ENCODE peak calls at places on chromosome 3, in nine cellular contexts. One of them, this sample, is unnamed. For H3K9me3, the result is how much of the 10 kb centered on the place peaks cover.

GRCh38 chr3:197144188-197144587 is 114.6 kb upstream of the MELTF start:
- DNase-seq in psoas muscle: no peak
- DNase-seq in adrenal gland: no peak
- DNase-seq in SK-N-SH: no peak
- DNase-seq in endodermal cell: no peak
- DNase-seq in H9: no peak
- DNase-seq in heart left ventricle: no peak
- DNase-seq in T-helper 17 cell: no peak
- DNase-seq in HepG2: no peak
- DNase-seq in this sample: no peak

GRCh38 chr3:164730810-164731209 is 347.5 kb downstream of the SI start:
- DNase-seq in heart left ventricle: no peak
- DNase-seq in T-helper 17 cell: no peak
- DNase-seq in HepG2: no peak
- DNase-seq in H9: no peak
- DNase-seq in adrenal gland: no peak
- DNase-seq in endodermal cell: peak
- DNase-seq in SK-N-SH: no peak
- DNase-seq in psoas muscle: no peak
- DNase-seq in this sample: no peak

GRCh38 chr3:114519415-114519814 is 225.6 kb downstream of the TIGIT start:
- DNase-seq in heart left ventricle: no peak
- DNase-seq in adrenal gland: no peak
- DNase-seq in endodermal cell: peak
- DNase-seq in SK-N-SH: peak
- DNase-seq in T-helper 17 cell: no peak
- DNase-seq in HepG2: no peak
- DNase-seq in psoas muscle: peak
- DNase-seq in H9: peak
- DNase-seq in this sample: peak

GRCh38 chr3:130825762-130826297 is 68.1 kb upstream of the ATP2C1 start:
- DNase-seq in SK-N-SH: no peak
- DNase-seq in adrenal gland: no peak
- DNase-seq in T-helper 17 cell: no peak
- DNase-seq in endodermal cell: no peak
- DNase-seq in HepG2: no peak
- DNase-seq in psoas muscle: no peak
- DNase-seq in heart left ventricle: no peak
- DNase-seq in H9: no peak
- DNase-seq in this sample: no peak

GRCh38 chr3:196883361-196883760 is 15.6 kb downstream of the SENP5 start:
- DNase-seq in endodermal cell: no peak
- DNase-seq in heart left ventricle: no peak
- DNase-seq in adrenal gland: no peak
- DNase-seq in psoas muscle: no peak
- DNase-seq in SK-N-SH: no peak
- DNase-seq in H9: no peak
- DNase-seq in T-helper 17 cell: no peak
- DNase-seq in HepG2: no peak
- DNase-seq in this sample: no peak

GRCh38 chr3:126923895-126924294 is 59.0 kb upstream of the PLXNA1 start:
- DNase-seq in HepG2: no peak
- DNase-seq in T-helper 17 cell: no peak
- DNase-seq in H9: no peak
- DNase-seq in psoas muscle: no peak
- DNase-seq in SK-N-SH: no peak
- DNase-seq in endodermal cell: no peak
- DNase-seq in adrenal gland: no peak
- DNase-seq in heart left ventricle: no peak
- DNase-seq in this sample: no peak

GRCh38 chr3:147132168-147132567 is 274.2 kb downstream of the ZIC4 start:
- DNase-seq in H9: no peak
- DNase-seq in psoas muscle: no peak
- DNase-seq in HepG2: no peak
- DNase-seq in T-helper 17 cell: no peak
- DNase-seq in heart left ventricle: no peak
- DNase-seq in adrenal gland: no peak
- DNase-seq in SK-N-SH: no peak
- DNase-seq in endodermal cell: no peak
- DNase-seq in this sample: no peak

GRCh38 chr3:38473229-38473628 is 19.5 kb downstream of the ACVR2B start:
- DNase-seq in H9: no peak
- DNase-seq in heart left ventricle: no peak
- DNase-seq in HepG2: no peak
- DNase-seq in T-helper 17 cell: no peak
- DNase-seq in psoas muscle: no peak
- DNase-seq in SK-N-SH: no peak
- DNase-seq in endodermal cell: no peak
- DNase-seq in adrenal gland: no peak
- DNase-seq in this sample: peak

DNA sequence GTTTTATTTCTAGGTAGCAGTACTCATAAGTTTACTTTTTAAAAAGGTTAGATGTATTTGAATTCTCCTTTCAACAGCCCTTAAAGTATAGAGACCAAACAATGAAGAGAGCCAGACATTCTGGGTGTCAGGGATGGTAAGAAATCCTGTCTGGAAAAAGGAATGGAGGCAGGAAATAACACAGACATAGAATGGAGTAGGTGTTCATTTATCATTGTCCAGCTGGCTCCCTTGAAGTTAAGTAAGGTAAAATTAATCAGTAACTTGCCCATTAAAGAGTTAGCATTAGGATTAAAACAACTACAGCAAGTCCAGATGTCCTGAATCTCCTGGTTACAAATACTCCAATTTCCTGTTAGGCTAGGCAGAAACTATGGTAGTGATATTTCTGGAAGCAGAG is 13.5 kb upstream of the SUCNR1 start:
- DNase-seq in SK-N-SH: no peak
- DNase-seq in psoas muscle: no peak
- DNase-seq in heart left ventricle: no peak
- DNase-seq in T-helper 17 cell: no peak
- DNase-seq in adrenal gland: no peak
- DNase-seq in endodermal cell: no peak
- DNase-seq in HepG2: no peak
- DNase-seq in H9: no peak
- DNase-seq in this sample: no peak
- H3K9me3 ChIP-seq in SK-N-SH: under half
- H3K9me3 ChIP-seq in psoas muscle: under half
- H3K9me3 ChIP-seq in heart left ventricle: under half
- H3K9me3 ChIP-seq in T-helper 17 cell: under half
- H3K9me3 ChIP-seq in adrenal gland: under half
- H3K9me3 ChIP-seq in endodermal cell: under half
- H3K9me3 ChIP-seq in HepG2: under half
- H3K9me3 ChIP-seq in H9: under half
- H3K9me3 ChIP-seq in this sample: under half

GRCh38 chr3:120344349-120344748 is 4.8 kb downstream of the LRRC58 start:
- DNase-seq in adrenal gland: no peak
- DNase-seq in H9: no peak
- DNase-seq in T-helper 17 cell: no peak
- DNase-seq in SK-N-SH: no peak
- DNase-seq in HepG2: peak
- DNase-seq in endodermal cell: no peak
- DNase-seq in heart left ventricle: no peak
- DNase-seq in psoas muscle: no peak
- DNase-seq in this sample: no peak

GRCh38 chr3:120338517-120338916 is 10.6 kb downstream of the LRRC58 start:
- DNase-seq in H9: no peak
- DNase-seq in heart left ventricle: no peak
- DNase-seq in psoas muscle: no peak
- DNase-seq in HepG2: no peak
- DNase-seq in adrenal gland: no peak
- DNase-seq in T-helper 17 cell: no peak
- DNase-seq in endodermal cell: no peak
- DNase-seq in SK-N-SH: no peak
- DNase-seq in this sample: no peak

GRCh38 chr3:120339362-120339761 is 9.8 kb downstream of the LRRC58 start:
- DNase-seq in HepG2: no peak
- DNase-seq in SK-N-SH: no peak
- DNase-seq in psoas muscle: no peak
- DNase-seq in heart left ventricle: no peak
- DNase-seq in endodermal cell: no peak
- DNase-seq in T-helper 17 cell: no peak
- DNase-seq in H9: no peak
- DNase-seq in adrenal gland: no peak
- DNase-seq in this sample: no peak

GRCh38 chr3:120341658-120342346 is 7.4 kb downstream of the LRRC58 start:
- DNase-seq in HepG2: no peak
- DNase-seq in endodermal cell: peak
- DNase-seq in SK-N-SH: no peak
- DNase-seq in T-helper 17 cell: no peak
- DNase-seq in heart left ventricle: no peak
- DNase-seq in adrenal gland: no peak
- DNase-seq in psoas muscle: no peak
- DNase-seq in H9: peak
- DNase-seq in this sample: no peak
- H3K9me3 ChIP-seq in HepG2: under half
- H3K9me3 ChIP-seq in endodermal cell: under half
- H3K9me3 ChIP-seq in SK-N-SH: under half
- H3K9me3 ChIP-seq in T-helper 17 cell: under half
- H3K9me3 ChIP-seq in heart left ventricle: under half
- H3K9me3 ChIP-seq in adrenal gland: under half
- H3K9me3 ChIP-seq in psoas muscle: under half
- H3K9me3 ChIP-seq in H9: under half
- H3K9me3 ChIP-seq in this sample: under half

GRCh38 chr3:101720851-101721649 is 3.4 kb upstream of the CEP97 start:
- DNase-seq in HepG2: no peak
- DNase-seq in heart left ventricle: no peak
- DNase-seq in psoas muscle: no peak
- DNase-seq in T-helper 17 cell: no peak
- DNase-seq in endodermal cell: no peak
- DNase-seq in SK-N-SH: no peak
- DNase-seq in H9: no peak
- DNase-seq in adrenal gland: no peak
- DNase-seq in this sample: no peak
- H3K9me3 ChIP-seq in HepG2: under half
- H3K9me3 ChIP-seq in heart left ventricle: under half
- H3K9me3 ChIP-seq in psoas muscle: under half
- H3K9me3 ChIP-seq in T-helper 17 cell: under half
- H3K9me3 ChIP-seq in endodermal cell: under half
- H3K9me3 ChIP-seq in SK-N-SH: under half
- H3K9me3 ChIP-seq in H9: under half
- H3K9me3 ChIP-seq in adrenal gland: under half
- H3K9me3 ChIP-seq in this sample: under half

DNA sequence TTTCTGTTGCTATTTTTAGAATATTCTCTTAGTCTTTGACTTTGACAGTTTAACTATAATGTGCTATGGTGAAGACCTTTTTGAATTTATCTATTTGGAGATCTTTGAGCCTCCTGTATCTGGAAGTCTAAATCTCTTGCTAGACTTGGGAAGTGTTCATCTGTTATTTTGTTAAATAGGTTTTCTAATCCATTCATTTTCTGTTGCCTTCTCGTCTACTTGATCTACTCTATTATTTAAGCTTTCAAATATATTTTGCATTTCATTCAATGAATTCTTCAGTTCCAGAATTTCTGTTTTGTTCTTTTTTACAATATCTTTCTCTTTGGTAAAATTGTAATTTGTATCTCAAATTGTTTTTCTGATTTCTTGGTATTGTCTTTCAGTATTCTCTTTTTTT is 47.8 kb downstream of the LEKR1 start:
- DNase-seq in adrenal gland: no peak
- DNase-seq in endodermal cell: no peak
- DNase-seq in heart left ventricle: no peak
- DNase-seq in T-helper 17 cell: no peak
- DNase-seq in psoas muscle: no peak
- DNase-seq in H9: no peak
- DNase-seq in HepG2: no peak
- DNase-seq in SK-N-SH: no peak
- DNase-seq in this sample: no peak
- H3K9me3 ChIP-seq in adrenal gland: under half
- H3K9me3 ChIP-seq in endodermal cell: half or more
- H3K9me3 ChIP-seq in heart left ventricle: under half
- H3K9me3 ChIP-seq in T-helper 17 cell: under half
- H3K9me3 ChIP-seq in psoas muscle: under half
- H3K9me3 ChIP-seq in H9: under half
- H3K9me3 ChIP-seq in HepG2: under half
- H3K9me3 ChIP-seq in SK-N-SH: under half
- H3K9me3 ChIP-seq in this sample: under half